ENCODE peak calls at places on chromosomes 3 and 15, in six cellular contexts. T, R, K, L, S and P are unnamed samples.
A peak's percentile ranks its signal among the peaks of the same experiment; 100 is the strongest.

GRCh38 chr3:23331141-23331935 is 128.2 kb downstream of the UBE2E2 start:
- DNase-seq in T (no peak), R (no peak), K (no peak), L (no peak), S (no peak), P (no peak)

GRCh38 chr3:194342861-194343560 is 8.1 kb downstream of the CPN2 start:
- DNase-seq in T (no peak), R (no peak), K (no peak), L (no peak), S (no peak), P (no peak)

GRCh38 chr3:129723558-129724324 is 117.3 kb upstream of the PLXND1 start:
- DNase-seq in T (peak; percentile 79), R (no peak), K (no peak), L (peak; percentile 83), S (peak; percentile 22), P (no peak)

GRCh38 chr3:27976933-27977332 is 254.8 kb upstream of the EOMES start:
- DNase-seq in T (no peak), R (no peak), K (no peak), L (peak; percentile 19), S (peak; percentile 92), P (no peak)

GRCh38 chr15:65576669-65577068 is 34.3 kb downstream of the INTS14 start:
- DNase-seq in T (peak; percentile 89), R (no peak), K (no peak), L (peak; percentile 21), S (no peak), P (no peak)

GRCh38 chr15:90594297-90594696 is 64.6 kb downstream of the CRTC3 start:
- DNase-seq in T (peak; percentile 23), R (peak; percentile 71), K (peak; percentile 81), L (peak; percentile 66), S (no peak), P (peak; percentile 91)

GRCh38 chr3:72692959-72693518 is 155.2 kb downstream of the SHQ1 start:
- DNase-seq in T (no peak), R (no peak), K (no peak), L (no peak), S (no peak), P (no peak)

GRCh38 chr3:193310914-193311723 is 67.4 kb downstream of the ATP13A5 start:
- DNase-seq in T (no peak), R (no peak), K (no peak), L (no peak), S (no peak), P (no peak)

GRCh38 chr15:57849332-57849731 is 142.8 kb downstream of the POLR2M start:
- DNase-seq in T (no peak), R (no peak), K (no peak), L (no peak), S (no peak), P (no peak)

GRCh38 chr3:123762805-123763204 is 121.3 kb downstream of the MYLK start:
- DNase-seq in T (no peak), R (no peak), K (no peak), L (no peak), S (no peak), P (no peak)

GRCh38 chr15:37289109-37289765 is 188.9 kb upstream of the MEIS2 start:
- DNase-seq in T (no peak), R (no peak), K (no peak), L (peak; percentile 19), S (peak; percentile 25), P (no peak)

GRCh38 chr3:96748139-96748538 is 66.3 kb upstream of the EPHA6 start:
- DNase-seq in T (no peak), R (no peak), K (no peak), L (no peak), S (no peak), P (no peak)

GRCh38 chr3:182303169-182303568 is 490.1 kb upstream of the ATP11B start:
- DNase-seq in T (no peak), R (no peak), K (no peak), L (no peak), S (no peak), P (no peak)

GRCh38 chr15:44729394-44729913 is 6.9 kb upstream of the TRIM69 start:
- DNase-seq in T (peak; percentile 4), R (peak; percentile 38), K (peak; percentile 54), L (no peak), S (peak; percentile 75), P (peak; percentile 81)

GRCh38 chr3:13600950-13601691 is 52.2 kb downstream of the FBLN2 start:
- DNase-seq in T (peak; percentile 64), R (no peak), K (no peak), L (peak; percentile 71), S (peak; percentile 3), P (no peak)

GRCh38 chr15:100694381-100695012 is 92.1 kb downstream of the ASB7 start:
- DNase-seq in T (peak; percentile 88), R (no peak), K (no peak), L (no peak), S (no peak), P (no peak)

GRCh38 chr15:74128785-74129350 is 1.5 kb upstream of the ISLR2 start:
- DNase-seq in T (no peak), R (no peak), K (no peak), L (peak; percentile 8), S (no peak), P (no peak)

GRCh38 chr3:169495569-169495968 is 167.9 kb downstream of the MECOM start:
- DNase-seq in T (no peak), R (no peak), K (no peak), L (no peak), S (no peak), P (no peak)